ENCODE peak calls at places on chromosomes 3 and 15, in seven cellular contexts. R, Y, W, E, S, B and H are unnamed samples.

GRCh38 chr3:25424238-25425013 is 3.6 kb upstream of the RARB start:
- DNase-seq in B (no peak), Y (no peak), W (no peak), R (peak; percentile 39), S (no peak), E (peak; percentile 17), H (no peak)

GRCh38 chr3:40465456-40465855 is 8.3 kb downstream of the RPL14 start:
- DNase-seq in S (no peak), B (no peak), E (no peak), W (no peak), R (no peak), Y (no peak), H (no peak)

GRCh38 chr3:66276705-66277274 is 56.0 kb downstream of the SLC25A26 start:
- DNase-seq in E (peak; percentile 46), B (no peak), W (peak; percentile 66), Y (peak; percentile 58), S (peak; percentile 88), R (peak; percentile 47), H (peak; percentile 66)

GRCh38 chr3:52403271-52403841 is 41.5 kb downstream of the SEMA3G start:
- DNase-seq in W (no peak), S (no peak), E (no peak), Y (no peak), R (no peak), B (peak; percentile 16), H (no peak)

GRCh38 chr15:89132611-89133242 is 44.5 kb downstream of the ABHD2 start:
- DNase-seq in R (no peak), S (peak; percentile 82), E (no peak), W (no peak), B (no peak), Y (no peak), H (peak; percentile 91)

GRCh38 chr3:139123377-139124095 is 78.8 kb upstream of the PRR23C start:
- DNase-seq in R (no peak), Y (no peak), E (no peak), W (no peak), S (no peak), B (no peak), H (peak; percentile 88)

GRCh38 chr3:1131156-1131555 is 38.3 kb downstream of the CNTN6 start:
- DNase-seq in S (no peak), E (no peak), Y (no peak), B (no peak), R (no peak), W (peak; percentile 1), H (no peak)

GRCh38 chr3:64150527-64151238 is 74.6 kb downstream of the PRICKLE2 start:
- DNase-seq in B (peak; percentile 78), W (no peak), Y (peak; percentile 37), E (peak; percentile 54), R (peak; percentile 32), S (peak; percentile 82), H (no peak)

GRCh38 chr15:63369296-63369695 is 12.3 kb downstream of the CA12 start:
- DNase-seq in Y (no peak), E (no peak), R (no peak), S (no peak), W (no peak), B (no peak), H (no peak)

GRCh38 chr3:39149059-39149455 is 4.3 kb downstream of the CSRNP1 start:
- DNase-seq in E (no peak), R (no peak), W (no peak), Y (no peak), S (no peak), B (no peak), H (no peak)

GRCh38 chr3:99651561-99651960 is 13.2 kb downstream of the COL8A1 start:
- DNase-seq in W (no peak), R (peak; percentile 57), Y (no peak), B (no peak), E (no peak), S (peak; percentile 78), H (no peak)

GRCh38 chr3:39226106-39226741 is 33.8 kb upstream of the XIRP1 start:
- DNase-seq in E (no peak), R (no peak), B (no peak), Y (no peak), S (no peak), W (no peak), H (peak; percentile 70)

GRCh38 chr15:81880314-81880713 is 165.5 kb downstream of the MEX3B start:
- DNase-seq in R (no peak), S (no peak), B (no peak), E (no peak), Y (no peak), W (no peak), H (peak; percentile 6)

GRCh38 chr3:137081711-137082110 is 123.9 kb downstream of the IL20RB start:
- DNase-seq in B (no peak), R (no peak), W (no peak), Y (no peak), S (no peak), E (no peak), H (no peak)

GRCh38 chr3:107236661-107237375 is 140.4 kb upstream of the CCDC54 start:
- DNase-seq in E (peak; percentile 32), B (no peak), S (no peak), W (no peak), R (no peak), Y (no peak), H (no peak)

GRCh38 chr15:45169608-45170480 is 17.9 kb downstream of the SHF start:
- DNase-seq in S (no peak), E (peak; percentile 92), R (no peak), Y (peak; percentile 82), W (no peak), B (no peak), H (peak; percentile 69)

GRCh38 chr15:80727596-80727995 is 32.5 kb downstream of the ABHD17C start:
- DNase-seq in R (no peak), W (no peak), S (no peak), B (no peak), Y (no peak), E (no peak), H (no peak)

GRCh38 chr15:91235376-91235775 is 135.3 kb downstream of the SV2B start:
- DNase-seq in R (no peak), S (no peak), B (no peak), Y (no peak), E (no peak), W (no peak), H (no peak)

GRCh38 chr15:29050870-29051269 is 165.1 kb downstream of the APBA2 start:
- DNase-seq in B (no peak), R (no peak), W (no peak), E (peak; percentile 67), Y (no peak), S (peak; percentile 44), H (no peak)

GRCh38 chr15:99443768-99444446 is 121.9 kb upstream of the MEF2A start:
- DNase-seq in Y (no peak), S (no peak), B (no peak), E (peak; percentile 9), R (peak; percentile 11), W (no peak), H (no peak)

GRCh38 chr3:50224639-50225038 is 11.4 kb upstream of the GNAI2 start:
- DNase-seq in S (no peak), W (no peak), R (no peak), B (no peak), Y (no peak), E (no peak), H (no peak)
- TF ChIP-seq CTCF in S (no peak), W (no peak), R (no peak), B (no peak), Y (no peak), E (no peak), H (no peak)

DNA sequence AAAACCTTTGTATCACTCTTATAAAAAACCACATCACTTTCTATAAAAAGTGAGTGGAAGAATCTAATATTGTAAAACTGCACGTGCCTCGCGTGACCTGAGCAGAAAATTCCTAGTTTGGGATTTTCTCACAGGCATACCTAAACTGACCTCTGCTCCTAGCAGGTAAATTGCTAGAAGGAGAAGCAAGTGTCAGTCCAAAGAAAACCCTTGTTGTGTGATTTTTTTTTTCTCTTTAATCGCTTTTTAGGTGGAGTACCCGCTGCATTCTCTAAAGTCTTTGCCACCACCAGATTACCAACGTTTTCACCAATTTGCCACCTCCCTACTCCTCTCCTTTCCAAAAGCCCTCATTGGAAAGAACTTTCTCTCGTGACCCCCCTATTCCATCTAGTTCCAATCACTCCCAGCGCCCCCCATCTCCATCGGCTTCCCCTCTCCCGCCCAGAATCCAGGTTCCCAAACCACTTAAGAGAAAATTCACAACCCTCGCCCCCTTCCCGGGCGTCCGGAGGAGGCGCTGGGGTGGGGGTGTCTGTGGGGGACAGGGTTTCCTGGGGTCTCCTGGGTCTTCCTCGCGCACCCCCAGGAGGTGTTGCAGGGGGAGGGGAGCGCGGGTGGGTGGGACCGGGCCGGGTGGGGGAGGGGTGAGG is 401 bp upstream of the UBE2E1 start:
- DNase-seq in W (no peak), R (no peak), Y (no peak), E (no peak), S (no peak), B (no peak), H (no peak)
- TF ChIP-seq CTCF in W (no peak), R (no peak), Y (no peak), E (no peak), S (no peak), B (no peak), H (no peak)

GRCh38 chr15:100592898-100593297 is 9.1 kb downstream of the LINS1 start:
- DNase-seq in E (no peak), S (no peak), R (no peak), W (no peak), B (no peak), Y (no peak), H (no peak)

GRCh38 chr15:100593431-100593830 is 8.6 kb downstream of the LINS1 start:
- DNase-seq in Y (no peak), S (no peak), E (no peak), B (no peak), R (no peak), W (no peak), H (no peak)

GRCh38 chr15:100591835-100592234 is 10.1 kb downstream of the LINS1 start:
- DNase-seq in R (no peak), S (no peak), B (no peak), Y (no peak), W (no peak), E (no peak), H (no peak)

DNA sequence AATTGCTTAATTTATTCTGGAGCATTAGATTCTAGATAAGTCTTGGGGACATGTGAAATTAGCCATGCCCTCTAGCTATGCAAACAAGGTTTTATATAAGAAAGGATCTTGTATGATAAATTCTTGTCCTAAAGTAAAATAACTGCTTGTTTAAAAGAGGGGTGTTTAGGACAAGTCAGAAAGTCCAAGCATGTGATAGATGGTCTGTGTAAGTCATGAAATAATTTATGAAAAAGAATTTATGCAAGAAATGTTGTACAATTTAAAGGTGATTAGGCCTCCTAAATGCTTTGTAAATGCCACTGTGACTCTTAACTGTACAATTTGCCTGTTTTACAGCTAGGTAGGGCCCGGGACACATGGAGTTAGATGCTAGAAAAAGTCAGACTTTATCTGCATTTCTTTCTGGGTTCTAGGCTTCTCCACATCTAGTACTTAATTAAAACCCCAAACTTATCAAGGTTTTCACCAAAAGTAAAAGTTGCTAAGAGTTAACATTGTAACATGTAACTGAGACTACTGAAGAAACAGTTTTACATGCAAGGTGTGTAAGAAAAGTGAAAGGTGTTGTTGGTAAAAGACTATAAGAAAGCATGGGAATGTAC is 13.2 kb downstream of the LINS1 start:
- DNase-seq in Y (no peak), E (no peak), B (no peak), W (peak; percentile 9), S (no peak), R (no peak), H (peak; percentile 44)
- TF ChIP-seq CTCF in Y (no peak), E (no peak), B (no peak), W (no peak), S (no peak), R (no peak), H (no peak)

GRCh38 chr15:38453971-38454686 is at the start of gene FAM98B:
- DNase-seq in R (peak; percentile 89), S (peak; percentile 93), W (peak; percentile 90), Y (peak; percentile 96), E (peak; percentile 85), B (peak; percentile 88), H (peak; percentile 90)
- TF ChIP-seq CTCF in R (peak; percentile 6), S (no peak), W (peak; percentile 15), Y (no peak), E (no peak), B (no peak), H (no peak)